ENCODE peak calls at places on chromosomes 4 and X, in five cellular contexts. C is activated naive CD8-positive, alpha-beta T cell treated with anti-CD3 and anti-CD28 coated beads, Interleukin-2, amount 50 U/mL, for 16 hours; N is PC-3; F is sigmoid colon; M is hepatocyte. T is an unnamed sample.

GRCh38 chr4:19850909-19851308 is 400.8 kb upstream of the SLIT2 start:
- DNase-seq in C (no peak), N (peak), F (no peak), M (no peak), T (no peak)

GRCh38 chrX:107483976-107484726 is 34.7 kb downstream of the FRMPD3 start:
- DNase-seq in C (no peak), N (no peak), F (no peak), M (peak), T (no peak)

GRCh38 chr4:39898015-39898414 is 79.7 kb downstream of the PDS5A start:
- DNase-seq in C (no peak), N (no peak), F (no peak), M (no peak), T (no peak)

GRCh38 chr4:13484749-13485345 is 707 bp upstream of the RAB28 start:
- DNase-seq in C (no peak), N (peak), F (no peak), M (peak), T (no peak)

GRCh38 chrX:18151661-18152060 is 69.0 kb downstream of the BEND2 start:
- DNase-seq in C (no peak), N (no peak), F (no peak), M (no peak), T (no peak)

GRCh38 chrX:2495595-2495994 is 5.2 kb downstream of the DHRSX start:
- DNase-seq in C (no peak), N (no peak), F (peak), M (no peak), T (no peak)

GRCh38 chr4:77003400-77003799 is 53.8 kb downstream of the SEPTIN11 start:
- DNase-seq in C (no peak), N (no peak), F (no peak), M (no peak), T (no peak)

GRCh38 chr4:139629761-139630160 is 35.9 kb upstream of the MGST2 start:
- DNase-seq in C (no peak), N (no peak), F (no peak), M (no peak), T (no peak)

GRCh38 chrX:30735839-30736238 is 82.6 kb downstream of the GK start:
- DNase-seq in C (peak), N (peak), F (no peak), M (peak), T (peak)

GRCh38 chrX:10104958-10105658 is 51.7 kb upstream of the CLCN4 start:
- DNase-seq in C (no peak), N (no peak), F (peak), M (no peak), T (no peak)

GRCh38 chr4:7815981-7816380 is 123.7 kb downstream of the AFAP1 start:
- DNase-seq in C (no peak), N (no peak), F (no peak), M (no peak), T (no peak)

GRCh38 chr4:80918004-80918403 is 112.5 kb upstream of the BMP3 start:
- DNase-seq in C (no peak), N (peak), F (no peak), M (no peak), T (no peak)

GRCh38 chr4:139568206-139568969 is 12.4 kb upstream of the SETD7 start:
- DNase-seq in C (no peak), N (no peak), F (no peak), M (no peak), T (no peak)

GRCh38 chr4:2104556-2105345 is 45.6 kb downstream of the NAT8L start:
- DNase-seq in C (no peak), N (no peak), F (no peak), M (no peak), T (no peak)

GRCh38 chrX:19382500-19383145 is 38.9 kb downstream of the PDHA1 start:
- DNase-seq in C (peak), N (peak), F (peak), M (peak), T (peak)

GRCh38 chrX:121106484-121107235 is 59.2 kb downstream of the GLUD2 start:
- DNase-seq in C (no peak), N (no peak), F (no peak), M (no peak), T (no peak)

GRCh38 chr4:54063224-54063623 is 1.2 kb downstream of the CHIC2 start:
- DNase-seq in C (no peak), N (peak), F (no peak), M (no peak), T (peak)

GRCh38 chr4:189177130-189177529 is 763.5 kb upstream of the FRG1 start:
- DNase-seq in C (no peak), N (peak), F (no peak), M (no peak), T (no peak)

GRCh38 chr4:96646146-96646545 is 806.3 kb downstream of the PDHA2 start:
- DNase-seq in C (no peak), N (no peak), F (no peak), M (no peak), T (no peak)

GRCh38 chrX:115147220-115147619 is 42.0 kb upstream of the RBMXL3 start:
- DNase-seq in C (no peak), N (peak), F (no peak), M (no peak), T (peak)

GRCh38 chr4:25057299-25057698 is 26.6 kb upstream of the LGI2 start:
- DNase-seq in C (no peak), N (no peak), F (no peak), M (no peak), T (no peak)

GRCh38 chr4:106978046-106978774 is 57.9 kb downstream of the DKK2 start:
- DNase-seq in C (no peak), N (no peak), F (no peak), M (no peak), T (no peak)

GRCh38 chr4:24195976-24196736 is 306.3 kb upstream of the PPARGC1A start:
- DNase-seq in C (no peak), N (no peak), F (no peak), M (peak), T (no peak)

GRCh38 chrX:141175786-141176185 is 1.1 kb downstream of the LDOC1 start:
- DNase-seq in C (no peak), N (peak), F (no peak), M (no peak), T (no peak)

GRCh38 chr4:78610546-78611214 is 59.1 kb downstream of the ANXA3 start:
- DNase-seq in C (no peak), N (no peak), F (no peak), M (no peak), T (no peak)

GRCh38 chrX:18898517-18898916 is 85.4 kb downstream of the PHKA2 start:
- DNase-seq in C (no peak), N (no peak), F (no peak), M (no peak), T (no peak)

GRCh38 chrX:19129694-19130093 is 7.4 kb upstream of the ADGRG2 start:
- DNase-seq in C (no peak), N (no peak), F (no peak), M (no peak), T (no peak)